ENCODE peak calls at places on chromosomes 7 and 10, in six cellular contexts. N is mesendoderm, B is lower leg skin, M is HCEC 1CT, J is fibroblast of pulmonary artery, X is HFF-Myc. U is an unnamed sample.

GRCh38 chr7:15874774-15875173 is 188.3 kb upstream of the MEOX2 start:
- DNase-seq in N (no peak), B (no peak), M (no peak), J (peak; percentile 25), X (no peak), U (no peak)

GRCh38 chr10:32109603-32110002 is 53.4 kb upstream of the KIF5B start:
- DNase-seq in N (no peak), B (peak; percentile 61), M (no peak), J (no peak), X (no peak), U (no peak)

GRCh38 chr7:40566879-40567278 is 432.1 kb downstream of the SUGCT start:
- DNase-seq in N (no peak), B (no peak), M (no peak), J (no peak), X (no peak), U (no peak)

GRCh38 chr10:42428534-42428933 is 209.8 kb downstream of the ZNF33B start:
- DNase-seq in N (peak; percentile 9), B (no peak), M (no peak), J (peak; percentile 16), X (peak; percentile 6), U (peak; percentile 9)

GRCh38 chr10:67803588-67804394 is 34.2 kb downstream of the DNAJC12 start:
- DNase-seq in N (no peak), B (no peak), M (no peak), J (no peak), X (no peak), U (no peak)

GRCh38 chr7:97025983-97026704 is 1.5 kb upstream of the DLX5 start:
- DNase-seq in N (peak; percentile 52), B (peak; percentile 86), M (no peak), J (peak; percentile 32), X (no peak), U (no peak)

GRCh38 chr10:133186416-133187090 is 26.5 kb downstream of the KNDC1 start:
- DNase-seq in N (no peak), B (no peak), M (no peak), J (no peak), X (no peak), U (no peak)

GRCh38 chr10:97195654-97196212 is 10.0 kb upstream of the SLIT1 start:
- DNase-seq in N (peak; percentile 23), B (no peak), M (no peak), J (no peak), X (no peak), U (no peak)

GRCh38 chr10:10605551-10606081 is 412.1 kb upstream of the CELF2 start:
- DNase-seq in N (no peak), B (peak; percentile 86), M (peak; percentile 94), J (peak; percentile 100), X (peak; percentile 9), U (no peak)

GRCh38 chr7:141362580-141363435 is 188.4 kb upstream of the AGK start:
- DNase-seq in N (peak; percentile 86), B (no peak), M (peak; percentile 88), J (peak; percentile 71), X (no peak), U (peak; percentile 99)

GRCh38 chr10:33772370-33773331 is 438.2 kb upstream of the NRP1 start:
- DNase-seq in N (peak; percentile 42), B (no peak), M (no peak), J (peak; percentile 24), X (no peak), U (no peak)

GRCh38 chr10:95445837-95446347 is 115.3 kb downstream of the SORBS1 start:
- DNase-seq in N (peak; percentile 94), B (peak; percentile 84), M (peak; percentile 77), J (peak; percentile 84), X (peak; percentile 45), U (peak; percentile 92)

GRCh38 chr7:5423272-5423843 is at the start of gene TNRC18:
- DNase-seq in N (no peak), B (peak; percentile 89), M (no peak), J (no peak), X (no peak), U (no peak)

GRCh38 chr7:157554393-157555238 is 217.8 kb downstream of the DNAJB6 start:
- DNase-seq in N (no peak), B (peak; percentile 56), M (no peak), J (no peak), X (no peak), U (no peak)

GRCh38 chr10:103431902-103432301 is 20.3 kb downstream of the CALHM2 start:
- DNase-seq in N (no peak), B (no peak), M (no peak), J (no peak), X (no peak), U (no peak)

GRCh38 chr7:82740246-82740848 is 296.8 kb upstream of the CACNA2D1 start:
- DNase-seq in N (peak; percentile 67), B (no peak), M (peak; percentile 58), J (peak; percentile 72), X (no peak), U (peak; percentile 83)

GRCh38 chr10:102281103-102281502 is 35.8 kb downstream of the GBF1 start:
- DNase-seq in N (peak; percentile 28), B (no peak), M (peak; percentile 52), J (peak; percentile 46), X (no peak), U (no peak)

GRCh38 chr7:132115028-132115427 is 461.2 kb downstream of the PLXNA4 start:
- DNase-seq in N (no peak), B (no peak), M (no peak), J (no peak), X (no peak), U (no peak)

GRCh38 chr7:45150199-45150598 is 7.4 kb upstream of the RAMP3 start:
- DNase-seq in N (no peak), B (no peak), M (no peak), J (no peak), X (no peak), U (no peak)

GRCh38 chr7:38169862-38170261 is 8.2 kb upstream of the STARD3NL start:
- DNase-seq in N (peak; percentile 7), B (peak; percentile 85), M (peak; percentile 76), J (peak; percentile 49), X (no peak), U (peak; percentile 72)

GRCh38 chr7:157490465-157490912 is 153.7 kb downstream of the DNAJB6 start:
- DNase-seq in N (no peak), B (peak; percentile 46), M (peak; percentile 84), J (peak; percentile 52), X (no peak), U (peak; percentile 41)

GRCh38 chr7:140212100-140212881 is 35.5 kb upstream of the KDM7A start:
- DNase-seq in N (no peak), B (peak; percentile 68), M (no peak), J (no peak), X (no peak), U (no peak)

GRCh38 chr7:51539840-51540239 is 223.2 kb upstream of the COBL start:
- DNase-seq in N (no peak), B (no peak), M (no peak), J (no peak), X (no peak), U (no peak)

GRCh38 chr7:97499204-97499603 is 232.7 kb upstream of the TAC1 start:
- DNase-seq in N (peak; percentile 63), B (no peak), M (peak; percentile 25), J (peak; percentile 26), X (no peak), U (peak; percentile 55)

GRCh38 chr7:25361863-25362262 is 133.6 kb upstream of the NPVF start:
- DNase-seq in N (no peak), B (no peak), M (no peak), J (no peak), X (no peak), U (no peak)

GRCh38 chr7:27940341-27940740 is 200.4 kb downstream of the TAX1BP1 start:
- DNase-seq in N (no peak), B (no peak), M (no peak), J (no peak), X (no peak), U (no peak)

GRCh38 chr10:72462261-72462660 is 107.5 kb upstream of the DNAJB12 start:
- DNase-seq in N (no peak), B (no peak), M (no peak), J (no peak), X (no peak), U (no peak)

GRCh38 chr10:51709324-51709972 is 10.1 kb upstream of the CSTF2T start:
- DNase-seq in N (peak; percentile 26), B (no peak), M (no peak), J (no peak), X (no peak), U (no peak)

GRCh38 chr7:111820117-111820516 is 257.8 kb upstream of the IMMP2L start:
- DNase-seq in N (no peak), B (no peak), M (no peak), J (no peak), X (no peak), U (no peak)

GRCh38 chr10:11119843-11120242 is 102.2 kb downstream of the CELF2 start:
- DNase-seq in N (no peak), B (no peak), M (no peak), J (no peak), X (no peak), U (no peak)

GRCh38 chr7:132742152-132742551 is 165.9 kb upstream of the PLXNA4 start:
- DNase-seq in N (no peak), B (no peak), M (peak; percentile 74), J (peak; percentile 96), X (peak; percentile 16), U (no peak)

GRCh38 chr7:38411404-38411803 is 138.0 kb upstream of the TARP start:
- DNase-seq in N (peak; percentile 77), B (no peak), M (no peak), J (peak; percentile 13), X (no peak), U (peak; percentile 54)

GRCh38 chr7:2566890-2567662 is 8.3 kb downstream of the IQCE start:
- DNase-seq in N (no peak), B (no peak), M (no peak), J (no peak), X (no peak), U (no peak)

GRCh38 chr10:31650010-31650409 is 278.6 kb downstream of the ARHGAP12 start:
- DNase-seq in N (no peak), B (peak; percentile 94), M (peak; percentile 83), J (peak; percentile 91), X (peak; percentile 76), U (peak; percentile 34)

U was measured in ACHN.